ENCODE peak calls at places on chromosome 1, in six cellular contexts. C, B, K, Q, I and O are unnamed samples.

GRCh38 chr1:9529190-9529589 is 10.1 kb upstream of the SLC25A33 start:
- DNase-seq in C (peak; percentile 39), B (peak; percentile 13), K (no peak), Q (no peak), I (no peak), O (no peak)

GRCh38 chr1:188489336-188490112 is 1660.8 kb downstream of the PLA2G4A start:
- DNase-seq in C (peak; percentile 55), B (no peak), K (no peak), Q (no peak), I (no peak), O (no peak)

GRCh38 chr1:6587261-6588005 is 7.6 kb downstream of the ZBTB48 start:
- DNase-seq in C (no peak), B (peak; percentile 51), K (no peak), Q (no peak), I (no peak), O (peak; percentile 82)

GRCh38 chr1:68916227-68916853 is 419.5 kb upstream of the DEPDC1 start:
- DNase-seq in C (peak; percentile 47), B (peak; percentile 12), K (no peak), Q (no peak), I (peak; percentile 19), O (peak; percentile 3)

GRCh38 chr1:39663559-39663958 is 8.3 kb downstream of the NT5C1A start:
- DNase-seq in C (no peak), B (no peak), K (no peak), Q (no peak), I (no peak), O (no peak)

GRCh38 chr1:226696552-226696951 is 42.5 kb downstream of the ITPKB start:
- DNase-seq in C (no peak), B (peak; percentile 42), K (no peak), Q (no peak), I (no peak), O (no peak)

GRCh38 chr1:209103135-209103534 is 480.4 kb upstream of the CAMK1G start:
- DNase-seq in C (no peak), B (no peak), K (no peak), Q (no peak), I (no peak), O (no peak)

GRCh38 chr1:6302568-6302967 is 41.7 kb upstream of the GPR153 start:
- DNase-seq in C (no peak), B (peak; percentile 17), K (no peak), Q (no peak), I (no peak), O (no peak)

GRCh38 chr1:90710579-90711536 is 6.2 kb downstream of the BARHL2 start:
- DNase-seq in C (no peak), B (no peak), K (no peak), Q (no peak), I (no peak), O (no peak)

GRCh38 chr1:36516372-36517018 is 33.8 kb upstream of the CSF3R start:
- DNase-seq in C (no peak), B (peak; percentile 30), K (peak; percentile 81), Q (peak; percentile 55), I (no peak), O (no peak)

GRCh38 chr1:101128211-101128727 is 102.7 kb upstream of the DPH5 start:
- DNase-seq in C (no peak), B (no peak), K (no peak), Q (no peak), I (no peak), O (no peak)

GRCh38 chr1:66562561-66562960 is 28.6 kb downstream of the SGIP1 start:
- DNase-seq in C (no peak), B (no peak), K (no peak), Q (no peak), I (no peak), O (no peak)

GRCh38 chr1:143735764-143736461 is 235.9 kb downstream of the FAM72C start:
- DNase-seq in C (no peak), B (peak; percentile 23), K (peak; percentile 41), Q (no peak), I (no peak), O (no peak)

GRCh38 chr1:33712176-33712575 is 151.7 kb upstream of the HMGB4 start:
- DNase-seq in C (no peak), B (no peak), K (no peak), Q (no peak), I (no peak), O (no peak)

GRCh38 chr1:152072311-152072710 is 16.6 kb downstream of the TCHHL1 start:
- DNase-seq in C (no peak), B (no peak), K (no peak), Q (no peak), I (no peak), O (no peak)

GRCh38 chr1:181179980-181180964 is 91.8 kb downstream of the IER5 start:
- DNase-seq in C (no peak), B (peak; percentile 50), K (peak; percentile 76), Q (no peak), I (peak; percentile 75), O (peak; percentile 58)

GRCh38 chr1:192983349-192983980 is 75.7 kb downstream of the UCHL5 start:
- DNase-seq in C (no peak), B (peak; percentile 89), K (no peak), Q (no peak), I (no peak), O (no peak)

GRCh38 chr1:167862432-167863076 is 51.4 kb downstream of the ADCY10 start:
- DNase-seq in C (no peak), B (peak; percentile 26), K (no peak), Q (no peak), I (no peak), O (no peak)

GRCh38 chr1:5651964-5652751 is 340.1 kb downstream of the NPHP4 start:
- DNase-seq in C (peak; percentile 36), B (peak; percentile 99), K (no peak), Q (no peak), I (no peak), O (no peak)

GRCh38 chr1:191134796-191135195 is 657.1 kb upstream of the BRINP3 start:
- DNase-seq in C (no peak), B (no peak), K (no peak), Q (no peak), I (no peak), O (peak; percentile 14)

GRCh38 chr1:9182784-9183257 is 51.8 kb upstream of the H6PD start:
- DNase-seq in C (no peak), B (no peak), K (no peak), Q (no peak), I (no peak), O (no peak)

GRCh38 chr1:228794173-228794572 is 58.9 kb downstream of the RHOU start:
- DNase-seq in C (no peak), B (no peak), K (no peak), Q (no peak), I (no peak), O (no peak)

GRCh38 chr1:68011786-68012375 is 38.5 kb downstream of the DIRAS3 start:
- DNase-seq in C (no peak), B (peak; percentile 49), K (no peak), Q (no peak), I (no peak), O (no peak)

GRCh38 chr1:182003953-182004586 is 57.4 kb downstream of the ZNF648 start:
- DNase-seq in C (no peak), B (no peak), K (no peak), Q (no peak), I (peak; percentile 19), O (peak; percentile 51)

GRCh38 chr1:243582321-243582720 is 267.7 kb downstream of the AKT3 start:
- DNase-seq in C (no peak), B (no peak), K (no peak), Q (no peak), I (no peak), O (no peak)

GRCh38 chr1:25757846-25758185 is 42.2 kb upstream of the SELENON start:
- DNase-seq in C (no peak), B (no peak), K (no peak), Q (no peak), I (no peak), O (no peak)

GRCh38 chr1:51998701-51999100 is 8.2 kb upstream of the RAB3B start:
- DNase-seq in C (no peak), B (peak; percentile 82), K (no peak), Q (no peak), I (no peak), O (no peak)

GRCh38 chr1:43453442-43454269 is at the start of gene HYI:
- DNase-seq in C (peak; percentile 75), B (peak; percentile 82), K (peak; percentile 92), Q (peak; percentile 94), I (peak; percentile 85), O (peak; percentile 86)

GRCh38 chr1:68442822-68443556 is 6.8 kb downstream of the RPE65 start:
- DNase-seq in C (peak; percentile 55), B (peak; percentile 84), K (no peak), Q (no peak), I (no peak), O (no peak)

GRCh38 chr1:201317551-201317950 is 34.2 kb downstream of the PKP1 start:
- DNase-seq in C (no peak), B (no peak), K (peak; percentile 28), Q (peak; percentile 49), I (no peak), O (no peak)

GRCh38 chr1:201319631-201320030 is 36.3 kb downstream of the PKP1 start:
- DNase-seq in C (no peak), B (no peak), K (peak; percentile 22), Q (peak; percentile 25), I (no peak), O (no peak)

GRCh38 chr1:201316556-201316955 is 33.2 kb downstream of the PKP1 start:
- DNase-seq in C (no peak), B (no peak), K (no peak), Q (peak; percentile 18), I (no peak), O (no peak)

GRCh38 chr1:201320168-201320842 is 37.0 kb downstream of the PKP1 start:
- DNase-seq in C (no peak), B (no peak), K (peak; percentile 38), Q (peak; percentile 46), I (no peak), O (no peak)

GRCh38 chr1:201318504-201319340 is 35.4 kb downstream of the PKP1 start:
- DNase-seq in C (no peak), B (peak; percentile 48), K (no peak), Q (peak; percentile 60), I (no peak), O (no peak)
- TF ChIP-seq CTCF in C (no peak), B (no peak), K (no peak), Q (no peak), I (no peak), O (no peak)

GRCh38 chr1:35188578-35189392 is 4.2 kb downstream of the SFPQ start:
- DNase-seq in C (no peak), B (no peak), K (no peak), Q (no peak), I (no peak), O (no peak)
- H3K4me3 ChIP-seq in C (no peak overlapping the region), B (no peak overlapping the region), K (no peak overlapping the region), Q (no peak overlapping the region), I (no peak overlapping the region), O (peak overlapping the region; percentile 82)

GRCh38 chr1:4034318-4034887 is 134.3 kb upstream of the C1orf174 start:
- DNase-seq in C (no peak), B (no peak), K (no peak), Q (no peak), I (no peak), O (no peak)
- H3K36me3 ChIP-seq in C (no peaks in the 10 kb centered on the region), B (no peaks in the 10 kb centered on the region), K (no peaks in the 10 kb centered on the region), Q (no peaks in the 10 kb centered on the region), I (no peaks in the 10 kb centered on the region), O (no peaks in the 10 kb centered on the region)

DNA sequence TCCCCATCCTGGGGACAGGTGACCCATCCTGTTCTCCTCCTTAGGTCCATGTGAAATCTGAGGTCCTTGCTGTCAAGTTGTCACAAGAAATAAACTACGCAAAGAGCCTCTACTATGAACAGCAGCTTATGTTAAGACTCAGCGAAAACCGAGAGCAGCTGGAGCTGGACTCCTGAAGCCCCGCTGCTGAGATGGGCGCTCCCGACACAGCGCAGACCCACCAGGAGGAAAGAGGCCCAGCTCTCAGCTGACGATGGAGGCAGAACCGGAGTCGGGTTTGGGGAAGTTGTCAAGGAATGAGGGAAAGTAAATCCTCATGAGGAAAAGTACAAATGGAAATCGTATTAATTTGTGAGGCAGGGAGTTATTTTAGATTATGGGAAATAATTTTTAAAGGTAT is 109.2 kb downstream of the DHRS3 start:
- DNase-seq in C (no peak), B (no peak), K (no peak), Q (peak; percentile 32), I (no peak), O (no peak)
- TF ChIP-seq CTCF in C (no peak), B (no peak), K (no peak), Q (no peak), I (no peak), O (no peak)